ENCODE peak calls at places on chromosome 15, in eight cellular contexts. K is activated T-cell treated with anti-CD3 and anti-CD28 coated beads for 24 hours; O is nucleus accumbens; M is HuH-7; U is effector CD4-positive, alpha-beta T cell; S is GM23248; P is HS-5; C is AG08396. N is an unnamed sample.

GRCh38 chr15:84840741-84841429 is 23.7 kb downstream of the ALPK3 start:
- DNase-seq in K (no peak), O (no peak), M (no peak), U (no peak), S (peak), P (no peak), C (peak), N (no peak)

GRCh38 chr15:90545095-90545494 is 15.4 kb downstream of the CRTC3 start:
- DNase-seq in K (no peak), O (no peak), M (no peak), U (no peak), S (peak), P (no peak), C (no peak), N (no peak)

GRCh38 chr15:72242775-72243370 is 11.9 kb upstream of the PKM start:
- DNase-seq in K (no peak), O (no peak), M (no peak), U (no peak), S (no peak), P (no peak), C (no peak), N (peak)

GRCh38 chr15:56532766-56533455 is 68.0 kb upstream of the MNS1 start:
- DNase-seq in K (no peak), O (no peak), M (no peak), U (no peak), S (no peak), P (no peak), C (no peak), N (no peak)

GRCh38 chr15:49382394-49382793 is 40.6 kb upstream of the FGF7 start:
- DNase-seq in K (no peak), O (no peak), M (no peak), U (no peak), S (no peak), P (no peak), C (no peak), N (no peak)

GRCh38 chr15:96977886-96978285 is 647.4 kb downstream of the NR2F2 start:
- DNase-seq in K (no peak), O (no peak), M (no peak), U (no peak), S (no peak), P (no peak), C (no peak), N (no peak)

GRCh38 chr15:36978625-36979024 is 121.7 kb downstream of the MEIS2 start:
- DNase-seq in K (no peak), O (no peak), M (no peak), U (no peak), S (no peak), P (no peak), C (no peak), N (no peak)

GRCh38 chr15:73985101-73985873 is 6.8 kb downstream of the STOML1 start:
- DNase-seq in K (no peak), O (no peak), M (no peak), U (no peak), S (peak), P (no peak), C (no peak), N (no peak)

GRCh38 chr15:84033793-84034553 is 201.6 kb upstream of the GOLGA6L4 start:
- DNase-seq in K (no peak), O (no peak), M (no peak), U (no peak), S (no peak), P (no peak), C (peak), N (no peak)

GRCh38 chr15:59042041-59042440 is 54.6 kb downstream of the RNF111 start:
- DNase-seq in K (no peak), O (no peak), M (no peak), U (no peak), S (no peak), P (no peak), C (no peak), N (no peak)

GRCh38 chr15:37028609-37029287 is 71.6 kb downstream of the MEIS2 start:
- DNase-seq in K (no peak), O (no peak), M (no peak), U (no peak), S (peak), P (peak), C (no peak), N (no peak)

GRCh38 chr15:77144028-77144427 is 73.1 kb upstream of the TSPAN3 start:
- DNase-seq in K (no peak), O (no peak), M (no peak), U (no peak), S (peak), P (no peak), C (no peak), N (no peak)

GRCh38 chr15:51104512-51104911 is 9.8 kb upstream of the TNFAIP8L3 start:
- DNase-seq in K (no peak), O (no peak), M (no peak), U (no peak), S (peak), P (no peak), C (peak), N (peak)

GRCh38 chr15:76346666-76347506 is 10.3 kb downstream of the ISL2 start:
- DNase-seq in K (no peak), O (no peak), M (peak), U (no peak), S (no peak), P (no peak), C (peak), N (peak)

GRCh38 chr15:78207110-78207458 is 27.3 kb downstream of the ACSBG1 start:
- DNase-seq in K (no peak), O (no peak), M (no peak), U (no peak), S (no peak), P (no peak), C (no peak), N (no peak)

GRCh38 chr15:41561777-41562145 is 2.7 kb downstream of the TYRO3 start:
- DNase-seq in K (no peak), O (peak), M (no peak), U (no peak), S (peak), P (no peak), C (peak), N (peak)

GRCh38 chr15:100689500-100689899 is 87.1 kb downstream of the ASB7 start:
- DNase-seq in K (no peak), O (no peak), M (no peak), U (no peak), S (no peak), P (no peak), C (no peak), N (no peak)

GRCh38 chr15:60844431-60845174 is 365.7 kb upstream of the ICE2 start:
- DNase-seq in K (peak), O (no peak), M (no peak), U (peak), S (no peak), P (no peak), C (no peak), N (no peak)

GRCh38 chr15:33226559-33227181 is 32.2 kb upstream of the FMN1 start:
- DNase-seq in K (peak), O (no peak), M (no peak), U (no peak), S (peak), P (no peak), C (peak), N (peak)

GRCh38 chr15:83106994-83107840 is at the start of gene TM6SF1:
- DNase-seq in K (no peak), O (no peak), M (no peak), U (no peak), S (peak), P (no peak), C (peak), N (peak)

GRCh38 chr15:98548172-98548971 is 100.0 kb upstream of the IGF1R start:
- DNase-seq in K (peak), O (peak), M (no peak), U (no peak), S (peak), P (peak), C (peak), N (no peak)

GRCh38 chr15:79094611-79095021 is 4.0 kb upstream of the RASGRF1 start:
- DNase-seq in K (no peak), O (no peak), M (no peak), U (no peak), S (no peak), P (no peak), C (no peak), N (no peak)

GRCh38 chr15:26712350-26712749 is 60.5 kb downstream of the GABRB3 start:
- DNase-seq in K (no peak), O (no peak), M (no peak), U (no peak), S (no peak), P (no peak), C (no peak), N (no peak)

GRCh38 chr15:40511472-40512133 is 40.8 kb downstream of the CHST14 start:
- DNase-seq in K (no peak), O (peak), M (peak), U (no peak), S (peak), P (no peak), C (peak), N (no peak)

GRCh38 chr15:67043939-67044771 is 21.2 kb upstream of the SMAD3 start:
- DNase-seq in K (no peak), O (no peak), M (no peak), U (no peak), S (peak), P (peak), C (peak), N (no peak)

GRCh38 chr15:90638241-90638691 is 78.9 kb upstream of the BLM start:
- DNase-seq in K (no peak), O (no peak), M (no peak), U (no peak), S (no peak), P (no peak), C (no peak), N (peak)

GRCh38 chr15:75197062-75197630 is 4.5 kb upstream of the C15orf39 start:
- DNase-seq in K (no peak), O (no peak), M (no peak), U (no peak), S (peak), P (no peak), C (no peak), N (peak)

GRCh38 chr15:68700395-68701123 is 120.1 kb downstream of the ANP32A start:
- DNase-seq in K (no peak), O (peak), M (no peak), U (no peak), S (peak), P (no peak), C (peak), N (peak)

GRCh38 chr15:82739086-82739485 is 29.4 kb upstream of the AP3B2 start:
- DNase-seq in K (no peak), O (no peak), M (no peak), U (no peak), S (peak), P (no peak), C (no peak), N (no peak)